ENCODE peak calls at places on chromosomes 3 and 15, in eight cellular contexts. One of them, this sample, is unnamed.

GRCh38 chr3:5784656-5785055 is 597.1 kb downstream of the EDEM1 start:
- DNase-seq in GM12878: no peak
- DNase-seq in colonic mucosa: no peak
- DNase-seq in tibial nerve: no peak
- DNase-seq in heart right ventricle: no peak
- DNase-seq in suprapubic skin: no peak
- DNase-seq in CD8-positive, alpha-beta T cell: no peak
- DNase-seq in left ventricle myocardium inferior: no peak
- DNase-seq in this sample: no peak

GRCh38 chr3:51057111-51057510 is 328.0 kb upstream of the MANF start:
- DNase-seq in GM12878: no peak
- DNase-seq in colonic mucosa: no peak
- DNase-seq in tibial nerve: no peak
- DNase-seq in heart right ventricle: no peak
- DNase-seq in suprapubic skin: no peak
- DNase-seq in CD8-positive, alpha-beta T cell: no peak
- DNase-seq in left ventricle myocardium inferior: no peak
- DNase-seq in this sample: no peak

GRCh38 chr3:138310494-138310893 is 19.2 kb downstream of the NME9 start:
- DNase-seq in GM12878: no peak
- DNase-seq in colonic mucosa: no peak
- DNase-seq in tibial nerve: no peak
- DNase-seq in heart right ventricle: no peak
- DNase-seq in suprapubic skin: no peak
- DNase-seq in CD8-positive, alpha-beta T cell: no peak
- DNase-seq in left ventricle myocardium inferior: no peak
- DNase-seq in this sample: no peak

GRCh38 chr3:71542548-71543370 is 40.8 kb downstream of the FOXP1 start:
- DNase-seq in GM12878: no peak
- DNase-seq in colonic mucosa: peak
- DNase-seq in tibial nerve: peak
- DNase-seq in heart right ventricle: peak
- DNase-seq in suprapubic skin: peak
- DNase-seq in CD8-positive, alpha-beta T cell: no peak
- DNase-seq in left ventricle myocardium inferior: peak
- DNase-seq in this sample: peak

GRCh38 chr3:46846624-46847542 is 16.4 kb downstream of the MYL3 start:
- DNase-seq in GM12878: no peak
- DNase-seq in colonic mucosa: peak
- DNase-seq in tibial nerve: no peak
- DNase-seq in heart right ventricle: no peak
- DNase-seq in suprapubic skin: no peak
- DNase-seq in CD8-positive, alpha-beta T cell: no peak
- DNase-seq in left ventricle myocardium inferior: no peak
- DNase-seq in this sample: peak

GRCh38 chr3:52649461-52650210 is 36.1 kb downstream of the PBRM1 start:
- DNase-seq in GM12878: no peak
- DNase-seq in colonic mucosa: no peak
- DNase-seq in tibial nerve: no peak
- DNase-seq in heart right ventricle: no peak
- DNase-seq in suprapubic skin: no peak
- DNase-seq in CD8-positive, alpha-beta T cell: no peak
- DNase-seq in left ventricle myocardium inferior: no peak
- DNase-seq in this sample: no peak

GRCh38 chr15:51503003-51503402 is 119.6 kb downstream of the DMXL2 start:
- DNase-seq in GM12878: no peak
- DNase-seq in colonic mucosa: no peak
- DNase-seq in tibial nerve: no peak
- DNase-seq in heart right ventricle: no peak
- DNase-seq in suprapubic skin: no peak
- DNase-seq in CD8-positive, alpha-beta T cell: no peak
- DNase-seq in left ventricle myocardium inferior: no peak
- DNase-seq in this sample: no peak

GRCh38 chr3:195764961-195765706 is 44.4 kb downstream of the MUC20 start:
- DNase-seq in GM12878: no peak
- DNase-seq in colonic mucosa: no peak
- DNase-seq in tibial nerve: no peak
- DNase-seq in heart right ventricle: no peak
- DNase-seq in suprapubic skin: no peak
- DNase-seq in CD8-positive, alpha-beta T cell: no peak
- DNase-seq in left ventricle myocardium inferior: no peak
- DNase-seq in this sample: peak

GRCh38 chr15:95016511-95017219 is 785.3 kb downstream of the MCTP2 start:
- DNase-seq in GM12878: no peak
- DNase-seq in colonic mucosa: no peak
- DNase-seq in tibial nerve: no peak
- DNase-seq in heart right ventricle: no peak
- DNase-seq in suprapubic skin: no peak
- DNase-seq in CD8-positive, alpha-beta T cell: no peak
- DNase-seq in left ventricle myocardium inferior: no peak
- DNase-seq in this sample: no peak

GRCh38 chr3:187878776-187879524 is 133.7 kb upstream of the BCL6 start:
- DNase-seq in GM12878: no peak
- DNase-seq in colonic mucosa: no peak
- DNase-seq in tibial nerve: no peak
- DNase-seq in heart right ventricle: no peak
- DNase-seq in suprapubic skin: no peak
- DNase-seq in CD8-positive, alpha-beta T cell: no peak
- DNase-seq in left ventricle myocardium inferior: no peak
- DNase-seq in this sample: no peak

DNA sequence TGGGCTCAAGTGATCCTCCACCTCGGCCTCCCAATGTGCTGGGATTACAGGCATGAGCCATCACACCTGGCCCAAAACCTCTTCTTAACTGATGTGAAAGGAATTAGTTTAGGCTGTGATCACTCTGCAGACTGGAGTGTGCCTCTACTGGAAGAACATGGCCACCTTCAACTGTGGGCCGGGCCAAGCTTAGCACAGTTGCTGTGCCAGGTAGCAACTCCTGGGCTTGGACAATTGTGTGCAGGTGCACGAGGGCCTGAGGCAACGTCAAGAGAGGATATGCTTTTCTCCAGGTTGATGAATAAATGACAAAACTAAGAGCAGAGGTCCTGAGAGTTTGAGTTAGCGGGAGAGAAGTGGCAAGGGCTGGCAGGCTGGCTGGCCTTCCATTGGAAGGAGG is 6.5 kb downstream of the FAH start:
- DNase-seq in GM12878: no peak
- DNase-seq in colonic mucosa: no peak
- DNase-seq in tibial nerve: no peak
- DNase-seq in heart right ventricle: no peak
- DNase-seq in suprapubic skin: no peak
- DNase-seq in CD8-positive, alpha-beta T cell: no peak
- DNase-seq in left ventricle myocardium inferior: no peak
- DNase-seq in this sample: no peak
- H3K27ac ChIP-seq in GM12878: no peak
- H3K27ac ChIP-seq in colonic mucosa: no peak
- H3K27ac ChIP-seq in tibial nerve: no peak
- H3K27ac ChIP-seq in heart right ventricle: no peak
- H3K27ac ChIP-seq in suprapubic skin: no peak
- H3K27ac ChIP-seq in CD8-positive, alpha-beta T cell: no peak
- H3K27ac ChIP-seq in left ventricle myocardium inferior: no peak
- H3K27ac ChIP-seq in this sample: no peak

DNA sequence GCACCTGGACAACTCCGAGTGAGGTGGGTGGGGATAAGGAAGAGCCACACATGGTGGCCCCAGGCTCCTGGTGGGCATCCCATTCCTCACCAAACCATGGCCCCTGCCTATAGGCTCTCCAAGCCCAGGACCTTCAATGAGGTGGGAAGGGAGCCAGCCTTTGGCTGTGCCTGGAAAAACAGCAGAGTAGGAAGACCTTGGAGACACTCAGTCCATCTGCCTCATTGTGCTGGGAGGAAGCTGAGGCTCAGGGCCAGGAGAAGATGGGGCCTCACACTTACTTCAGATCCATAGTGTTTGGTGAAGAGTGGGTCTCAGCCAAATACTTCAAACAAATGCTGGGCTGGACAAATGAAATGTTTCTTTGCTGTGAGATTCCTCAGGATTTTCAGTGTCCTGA is 47.4 kb upstream of the APEH start:
- DNase-seq in GM12878: no peak
- DNase-seq in colonic mucosa: no peak
- DNase-seq in tibial nerve: no peak
- DNase-seq in heart right ventricle: no peak
- DNase-seq in suprapubic skin: no peak
- DNase-seq in CD8-positive, alpha-beta T cell: no peak
- DNase-seq in left ventricle myocardium inferior: no peak
- DNase-seq in this sample: no peak
- TF ChIP-seq CTCF in GM12878: no peak
- TF ChIP-seq CTCF in colonic mucosa: no peak
- TF ChIP-seq CTCF in tibial nerve: no peak
- TF ChIP-seq CTCF in heart right ventricle: no peak
- TF ChIP-seq CTCF in suprapubic skin: no peak
- TF ChIP-seq CTCF in CD8-positive, alpha-beta T cell: no peak
- TF ChIP-seq CTCF in left ventricle myocardium inferior: no peak
- TF ChIP-seq CTCF in this sample: no peak

GRCh38 chr3:42999212-42999611 is 20.1 kb downstream of the GASK1A start:
- DNase-seq in GM12878: no peak
- DNase-seq in colonic mucosa: no peak
- DNase-seq in tibial nerve: no peak
- DNase-seq in heart right ventricle: no peak
- DNase-seq in suprapubic skin: no peak
- DNase-seq in CD8-positive, alpha-beta T cell: no peak
- DNase-seq in left ventricle myocardium inferior: no peak
- DNase-seq in this sample: no peak
- H3K27ac ChIP-seq in GM12878: no peak
- H3K27ac ChIP-seq in colonic mucosa: no peak
- H3K27ac ChIP-seq in tibial nerve: peak
- H3K27ac ChIP-seq in heart right ventricle: no peak
- H3K27ac ChIP-seq in suprapubic skin: peak
- H3K27ac ChIP-seq in CD8-positive, alpha-beta T cell: no peak
- H3K27ac ChIP-seq in left ventricle myocardium inferior: no peak
- H3K27ac ChIP-seq in this sample: peak

GRCh38 chr3:114597012-114597411 is 303.2 kb downstream of the TIGIT start:
- DNase-seq in GM12878: no peak
- DNase-seq in colonic mucosa: no peak
- DNase-seq in tibial nerve: no peak
- DNase-seq in heart right ventricle: no peak
- DNase-seq in suprapubic skin: no peak
- DNase-seq in CD8-positive, alpha-beta T cell: no peak
- DNase-seq in left ventricle myocardium inferior: no peak
- DNase-seq in this sample: no peak
- TF ChIP-seq CTCF in GM12878: no peak
- TF ChIP-seq CTCF in colonic mucosa: no peak
- TF ChIP-seq CTCF in tibial nerve: no peak
- TF ChIP-seq CTCF in heart right ventricle: no peak
- TF ChIP-seq CTCF in suprapubic skin: no peak
- TF ChIP-seq CTCF in CD8-positive, alpha-beta T cell: no peak
- TF ChIP-seq CTCF in left ventricle myocardium inferior: peak
- TF ChIP-seq CTCF in this sample: no peak

DNA sequence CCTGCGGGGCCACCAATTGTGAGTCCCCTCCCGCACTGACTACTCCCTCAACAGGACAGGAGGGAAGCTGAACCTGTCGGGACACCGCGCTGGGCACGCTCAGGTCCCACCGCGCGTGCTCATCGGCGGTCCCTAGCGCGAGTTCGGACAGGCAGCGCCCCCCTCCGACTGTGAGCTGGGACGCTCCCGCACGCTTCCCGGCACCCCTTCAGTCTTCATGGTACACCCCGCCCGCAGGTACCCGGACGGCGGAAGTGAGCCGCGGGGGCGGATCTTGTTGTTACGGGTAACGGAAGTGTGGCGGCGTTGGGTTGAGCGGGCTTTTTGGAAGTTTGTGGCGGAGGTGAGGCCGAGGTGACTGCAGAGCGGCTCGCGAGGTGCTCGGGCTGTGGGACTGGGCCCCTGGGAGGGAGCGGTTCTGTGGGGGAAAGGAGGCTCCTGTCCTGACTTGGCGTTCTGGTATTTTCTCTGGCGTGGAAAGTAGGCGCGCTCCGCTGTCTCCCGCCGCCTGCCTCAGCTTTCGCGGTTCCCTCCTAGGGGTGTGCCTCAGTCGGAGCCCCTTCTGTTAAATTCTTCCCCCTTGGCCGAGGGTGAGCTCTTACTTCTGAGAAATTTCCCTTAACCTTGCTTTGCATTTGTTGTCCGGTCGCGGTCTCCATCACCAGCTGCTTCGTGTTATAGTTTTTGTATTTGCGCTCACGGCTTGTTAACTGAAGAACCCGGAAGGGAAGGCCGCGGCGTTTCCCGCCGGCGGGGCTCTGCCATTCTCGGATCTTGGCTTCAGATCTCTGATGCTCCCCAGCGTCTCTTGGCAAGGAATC is at the start of gene FANCI:
- DNase-seq in GM12878: peak
- DNase-seq in colonic mucosa: peak
- DNase-seq in tibial nerve: peak
- DNase-seq in heart right ventricle: peak
- DNase-seq in suprapubic skin: peak
- DNase-seq in CD8-positive, alpha-beta T cell: peak
- DNase-seq in left ventricle myocardium inferior: peak
- DNase-seq in this sample: peak
- H3K27ac ChIP-seq in GM12878: peak
- H3K27ac ChIP-seq in colonic mucosa: no peak
- H3K27ac ChIP-seq in tibial nerve: no peak
- H3K27ac ChIP-seq in heart right ventricle: peak
- H3K27ac ChIP-seq in suprapubic skin: peak
- H3K27ac ChIP-seq in CD8-positive, alpha-beta T cell: peak
- H3K27ac ChIP-seq in left ventricle myocardium inferior: peak
- H3K27ac ChIP-seq in this sample: peak

GRCh38 chr3:49133226-49133951 is 539 bp upstream of the LAMB2 start:
- DNase-seq in GM12878: no peak
- DNase-seq in colonic mucosa: peak
- DNase-seq in tibial nerve: peak
- DNase-seq in heart right ventricle: peak
- DNase-seq in suprapubic skin: peak
- DNase-seq in CD8-positive, alpha-beta T cell: no peak
- DNase-seq in left ventricle myocardium inferior: peak
- DNase-seq in this sample: no peak
- TF ChIP-seq CTCF in GM12878: no peak
- TF ChIP-seq CTCF in colonic mucosa: no peak
- TF ChIP-seq CTCF in tibial nerve: no peak
- TF ChIP-seq CTCF in heart right ventricle: no peak
- TF ChIP-seq CTCF in suprapubic skin: no peak
- TF ChIP-seq CTCF in CD8-positive, alpha-beta T cell: no peak
- TF ChIP-seq CTCF in left ventricle myocardium inferior: no peak
- TF ChIP-seq CTCF in this sample: no peak

DNA sequence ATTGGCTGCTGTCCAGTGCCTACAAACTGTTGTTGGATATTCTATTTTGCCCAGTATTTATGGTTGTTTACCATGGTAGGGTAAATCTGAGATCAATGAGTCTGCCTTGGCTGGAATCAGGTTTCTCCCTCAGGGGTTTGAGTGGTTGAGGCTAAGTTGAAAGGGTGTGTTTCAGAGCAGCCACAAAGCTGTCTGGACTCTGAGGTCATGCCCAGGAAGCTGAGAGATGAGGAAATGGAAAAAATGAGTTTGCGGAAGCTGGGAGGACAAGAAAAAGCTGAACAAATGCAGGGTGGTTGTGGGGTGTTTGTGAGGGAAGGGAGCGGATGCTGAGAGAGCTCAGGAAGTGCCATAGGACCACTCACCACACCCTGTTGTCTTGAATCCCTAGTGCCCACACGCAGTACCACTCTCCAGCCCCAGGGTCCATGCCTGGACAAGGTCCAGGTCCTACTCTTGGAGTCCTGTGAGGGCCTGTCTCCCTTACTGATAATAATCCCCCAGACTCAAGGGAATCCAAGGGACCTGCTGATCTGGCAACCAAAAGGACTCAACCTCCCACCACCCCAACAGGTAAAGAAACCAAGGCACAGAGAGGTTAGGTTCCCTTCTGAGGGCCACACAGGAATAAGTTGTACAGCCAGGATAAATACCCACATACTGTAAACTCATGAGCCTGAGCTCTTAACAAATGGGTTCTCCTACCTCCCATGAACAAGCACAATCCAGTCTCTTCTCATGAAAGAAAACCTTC is 81.6 kb downstream of the PPCDC start:
- DNase-seq in GM12878: peak
- DNase-seq in colonic mucosa: peak
- DNase-seq in tibial nerve: no peak
- DNase-seq in heart right ventricle: no peak
- DNase-seq in suprapubic skin: no peak
- DNase-seq in CD8-positive, alpha-beta T cell: peak
- DNase-seq in left ventricle myocardium inferior: no peak
- DNase-seq in this sample: no peak
- H3K27ac ChIP-seq in GM12878: peak
- H3K27ac ChIP-seq in colonic mucosa: peak
- H3K27ac ChIP-seq in tibial nerve: no peak
- H3K27ac ChIP-seq in heart right ventricle: no peak
- H3K27ac ChIP-seq in suprapubic skin: no peak
- H3K27ac ChIP-seq in CD8-positive, alpha-beta T cell: no peak
- H3K27ac ChIP-seq in left ventricle myocardium inferior: peak
- H3K27ac ChIP-seq in this sample: no peak

This sample was measured in spleen.